ENCODE peak calls at places on chromosomes 11 and 22, in four cellular contexts. One of them, this sample, is unnamed.

GRCh38 chr22:35661377-35661937 is 13.2 kb downstream of the APOL6 start:
- DNase-seq in A549: no peak
- DNase-seq in GM12878: no peak
- DNase-seq in HepG2: no peak
- DNase-seq in this sample: no peak

GRCh38 chr11:12429155-12429554 is 51.8 kb downstream of the PARVA start:
- DNase-seq in A549: no peak
- DNase-seq in GM12878: no peak
- DNase-seq in HepG2: no peak
- DNase-seq in this sample: no peak

GRCh38 chr11:65434057-65434666 is 11.6 kb downstream of the NEAT1 start:
- DNase-seq in A549: peak
- DNase-seq in GM12878: no peak
- DNase-seq in HepG2: no peak
- DNase-seq in this sample: no peak

GRCh38 chr22:28172948-28173360 is 253.9 kb upstream of the PITPNB start:
- DNase-seq in A549: no peak
- DNase-seq in GM12878: no peak
- DNase-seq in HepG2: no peak
- DNase-seq in this sample: no peak

GRCh38 chr11:62398011-62398994 is 20.5 kb upstream of the SCGB1A1 start:
- DNase-seq in A549: peak
- DNase-seq in GM12878: no peak
- DNase-seq in HepG2: peak
- DNase-seq in this sample: peak

GRCh38 chr11:78268516-78269410 is 80.0 kb downstream of the USP35 start:
- DNase-seq in A549: no peak
- DNase-seq in GM12878: no peak
- DNase-seq in HepG2: no peak
- DNase-seq in this sample: no peak

GRCh38 chr11:130775306-130776043 is 140.8 kb downstream of the SNX19 start:
- DNase-seq in A549: peak
- DNase-seq in GM12878: no peak
- DNase-seq in HepG2: no peak
- DNase-seq in this sample: no peak

GRCh38 chr11:103051986-103052385 is 40.0 kb downstream of the DCUN1D5 start:
- DNase-seq in A549: no peak
- DNase-seq in GM12878: no peak
- DNase-seq in HepG2: no peak
- DNase-seq in this sample: no peak

GRCh38 chr22:26643368-26644100 is 13.9 kb upstream of the MIAT start:
- DNase-seq in A549: no peak
- DNase-seq in GM12878: no peak
- DNase-seq in HepG2: no peak
- DNase-seq in this sample: no peak

GRCh38 chr11:62752994-62753735 is 795 bp downstream of the ZBTB3 start:
- DNase-seq in A549: no peak
- DNase-seq in GM12878: no peak
- DNase-seq in HepG2: no peak
- DNase-seq in this sample: no peak

GRCh38 chr11:13939952-13940610 is 22.4 kb upstream of the SPON1 start:
- DNase-seq in A549: peak
- DNase-seq in GM12878: no peak
- DNase-seq in HepG2: no peak
- DNase-seq in this sample: no peak

GRCh38 chr22:23812378-23812777 is 25.6 kb downstream of the SMARCB1 start:
- DNase-seq in A549: no peak
- DNase-seq in GM12878: no peak
- DNase-seq in HepG2: no peak
- DNase-seq in this sample: no peak

GRCh38 chr22:21043856-21044535 is 1.8 kb upstream of the LRRC74B start:
- DNase-seq in A549: no peak
- DNase-seq in GM12878: no peak
- DNase-seq in HepG2: no peak
- DNase-seq in this sample: no peak

GRCh38 chr11:33531743-33532181 is 168.9 kb downstream of the C11orf91 start:
- DNase-seq in A549: no peak
- DNase-seq in GM12878: no peak
- DNase-seq in HepG2: no peak
- DNase-seq in this sample: no peak

GRCh38 chr11:34344410-34345011 is 13.3 kb downstream of the ABTB2 start:
- DNase-seq in A549: no peak
- DNase-seq in GM12878: no peak
- DNase-seq in HepG2: no peak
- DNase-seq in this sample: no peak

GRCh38 chr22:39558254-39558727 is 12.3 kb upstream of the CACNA1I start:
- DNase-seq in A549: no peak
- DNase-seq in GM12878: no peak
- DNase-seq in HepG2: no peak
- DNase-seq in this sample: no peak

GRCh38 chr11:45246241-45246640 is 39.9 kb downstream of the SYT13 start:
- DNase-seq in A549: no peak
- DNase-seq in GM12878: no peak
- DNase-seq in HepG2: no peak
- DNase-seq in this sample: no peak

GRCh38 chr11:91261513-91261912 is 963.1 kb upstream of the FAT3 start:
- DNase-seq in A549: no peak
- DNase-seq in GM12878: no peak
- DNase-seq in HepG2: no peak
- DNase-seq in this sample: no peak

GRCh38 chr11:117913736-117914397 is 15.3 kb downstream of the TMPRSS13 start:
- DNase-seq in A549: no peak
- DNase-seq in GM12878: no peak
- DNase-seq in HepG2: no peak
- DNase-seq in this sample: no peak

GRCh38 chr11:102940714-102941588 is 14.6 kb downstream of the MMP13 start:
- DNase-seq in A549: peak
- DNase-seq in GM12878: peak
- DNase-seq in HepG2: peak
- DNase-seq in this sample: peak

GRCh38 chr11:131683666-131684065 is 313.3 kb downstream of the NTM start:
- DNase-seq in A549: no peak
- DNase-seq in GM12878: no peak
- DNase-seq in HepG2: no peak
- DNase-seq in this sample: no peak

GRCh38 chr11:82906236-82906635 is 4.7 kb downstream of the DDIAS start:
- DNase-seq in A549: peak
- DNase-seq in GM12878: no peak
- DNase-seq in HepG2: peak
- DNase-seq in this sample: peak

GRCh38 chr22:44351037-44351436 is 38.3 kb upstream of the SHISAL1 start:
- DNase-seq in A549: no peak
- DNase-seq in GM12878: no peak
- DNase-seq in HepG2: no peak
- DNase-seq in this sample: no peak

GRCh38 chr22:44351685-44352377 is 39.1 kb upstream of the SHISAL1 start:
- DNase-seq in A549: peak
- DNase-seq in GM12878: no peak
- DNase-seq in HepG2: no peak
- DNase-seq in this sample: no peak

GRCh38 chr22:44347098-44347497 is 34.3 kb upstream of the SHISAL1 start:
- DNase-seq in A549: no peak
- DNase-seq in GM12878: no peak
- DNase-seq in HepG2: no peak
- DNase-seq in this sample: no peak

GRCh38 chr22:44347549-44347948 is 34.8 kb upstream of the SHISAL1 start:
- DNase-seq in A549: no peak
- DNase-seq in GM12878: no peak
- DNase-seq in HepG2: no peak
- DNase-seq in this sample: no peak

DNA sequence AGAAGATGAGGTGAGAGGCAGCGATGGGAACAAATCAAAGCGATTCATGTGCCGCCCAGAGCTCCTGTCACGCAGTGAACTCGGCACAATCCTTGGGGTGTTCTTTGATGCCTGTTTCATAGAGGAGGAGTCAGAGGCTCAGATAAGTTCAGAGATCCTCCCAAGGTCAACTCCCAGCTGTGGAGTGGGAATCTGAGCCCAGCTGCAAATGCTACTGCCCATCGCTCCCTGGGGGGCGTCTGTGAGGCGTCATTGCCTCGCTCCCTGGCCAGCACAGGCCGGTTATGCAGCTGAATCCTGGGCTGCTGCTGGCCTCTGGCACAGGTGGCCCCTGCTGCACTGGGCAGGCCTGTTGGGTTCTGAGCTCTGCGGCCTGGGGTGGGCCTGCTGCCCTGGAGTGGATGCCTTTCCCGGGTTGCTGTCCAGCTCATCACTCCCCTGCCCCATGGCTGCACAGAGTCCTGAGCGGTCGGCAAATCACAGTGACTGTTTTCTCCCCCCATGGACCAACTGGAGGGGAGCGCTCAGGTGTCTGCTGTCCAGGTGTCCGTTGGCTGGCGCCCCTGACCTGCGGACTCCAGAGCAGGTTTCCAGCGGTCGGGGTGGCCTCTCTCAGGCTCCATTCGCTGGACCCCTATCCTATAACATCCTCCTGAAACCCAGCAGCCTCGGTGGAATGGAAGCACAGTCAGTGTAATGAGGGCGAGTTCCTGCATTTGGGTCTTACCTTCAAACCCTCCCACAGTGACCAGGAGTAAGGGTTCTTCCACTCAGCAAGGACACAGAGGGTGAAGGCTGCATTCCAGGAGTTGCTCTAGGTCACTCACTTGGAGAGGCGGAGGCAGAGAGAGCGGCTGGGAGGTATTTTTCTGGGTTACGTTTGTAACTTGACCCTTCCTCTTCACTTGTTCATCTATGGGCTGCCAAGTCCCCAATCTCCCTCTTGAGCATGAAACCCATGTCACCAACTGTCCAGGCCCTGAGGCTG is 36.5 kb upstream of the SHISAL1 start:
- DNase-seq in A549: no peak
- DNase-seq in GM12878: no peak
- DNase-seq in HepG2: no peak
- DNase-seq in this sample: no peak
- TF ChIP-seq REST in A549: no peak
- TF ChIP-seq REST in GM12878: no peak
- TF ChIP-seq REST in HepG2: no peak
- TF ChIP-seq REST in this sample: no peak

GRCh38 chr11:11312738-11313137 is 40.3 kb downstream of the CSNK2A3 start:
- DNase-seq in A549: no peak
- DNase-seq in GM12878: no peak
- DNase-seq in HepG2: no peak
- DNase-seq in this sample: no peak

GRCh38 chr11:11308249-11308648 is 44.8 kb downstream of the CSNK2A3 start:
- DNase-seq in A549: no peak
- DNase-seq in GM12878: no peak
- DNase-seq in HepG2: no peak
- DNase-seq in this sample: no peak

GRCh38 chr11:11309906-11310305 is 43.1 kb downstream of the CSNK2A3 start:
- DNase-seq in A549: no peak
- DNase-seq in GM12878: no peak
- DNase-seq in HepG2: no peak
- DNase-seq in this sample: no peak

GRCh38 chr11:11313426-11313825 is 39.6 kb downstream of the CSNK2A3 start:
- DNase-seq in A549: peak
- DNase-seq in GM12878: no peak
- DNase-seq in HepG2: peak
- DNase-seq in this sample: peak

GRCh38 chr11:11311169-11311568 is 41.9 kb downstream of the CSNK2A3 start:
- DNase-seq in A549: no peak
- DNase-seq in GM12878: peak
- DNase-seq in HepG2: no peak
- DNase-seq in this sample: no peak
- TF ChIP-seq BHLHE40 in A549: no peak
- TF ChIP-seq BHLHE40 in GM12878: no peak
- TF ChIP-seq BHLHE40 in HepG2: no peak
- TF ChIP-seq BHLHE40 in this sample: no peak

GRCh38 chr11:96278039-96278897 is 64.7 kb downstream of the MAML2 start:
- DNase-seq in A549: no peak
- DNase-seq in GM12878: no peak
- DNase-seq in HepG2: no peak
- DNase-seq in this sample: no peak

GRCh38 chr11:96280444-96280843 is 62.6 kb downstream of the MAML2 start:
- DNase-seq in A549: no peak
- DNase-seq in GM12878: no peak
- DNase-seq in HepG2: no peak
- DNase-seq in this sample: no peak

GRCh38 chr11:96277696-96278038 is 65.3 kb downstream of the MAML2 start:
- DNase-seq in A549: no peak
- DNase-seq in GM12878: no peak
- DNase-seq in HepG2: no peak
- DNase-seq in this sample: no peak

GRCh38 chr11:96279018-96279417 is 64.0 kb downstream of the MAML2 start:
- DNase-seq in A549: no peak
- DNase-seq in GM12878: no peak
- DNase-seq in HepG2: no peak
- DNase-seq in this sample: no peak

DNA sequence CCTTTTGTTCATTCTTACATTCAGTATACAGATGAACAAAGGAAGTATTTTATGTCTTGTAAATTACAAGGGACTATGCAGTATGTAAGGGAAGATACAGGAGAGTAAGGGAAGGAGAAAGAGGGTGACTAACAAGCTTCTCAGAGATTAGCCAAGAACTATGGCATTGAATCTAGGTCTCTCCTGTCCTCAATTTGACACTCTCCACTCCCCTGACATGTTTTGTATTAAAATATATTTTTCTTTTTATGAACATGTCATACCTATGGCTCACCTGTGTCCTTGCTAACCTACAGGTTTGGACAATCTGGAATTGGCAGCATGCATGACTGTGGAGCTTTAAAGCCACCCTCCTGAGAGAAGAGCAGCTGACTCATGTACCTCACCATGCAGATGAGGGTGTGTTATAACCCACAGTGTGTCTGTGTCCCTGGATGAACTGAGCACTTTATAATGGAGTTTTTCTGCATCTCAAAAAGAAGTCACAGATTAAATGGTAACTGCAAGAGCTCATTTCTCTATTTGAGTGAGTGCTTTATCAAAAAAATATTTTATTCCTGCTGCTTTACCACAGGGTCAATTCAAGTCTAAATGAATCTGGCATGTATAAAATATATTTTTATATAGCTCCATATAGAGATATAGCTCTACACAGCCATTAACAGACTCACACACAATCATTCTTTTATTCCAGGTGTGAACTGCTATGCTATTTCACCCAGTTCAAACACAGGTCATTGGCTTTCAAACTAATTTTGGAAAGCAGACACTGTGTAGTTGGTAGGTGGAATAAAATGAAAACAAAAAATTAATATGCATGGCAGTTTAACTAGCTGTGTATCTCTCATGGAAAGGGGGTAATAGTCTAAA is 63.3 kb downstream of the MAML2 start:
- DNase-seq in A549: no peak
- DNase-seq in GM12878: no peak
- DNase-seq in HepG2: no peak
- DNase-seq in this sample: no peak
- TF ChIP-seq JUNB in A549: no peak
- TF ChIP-seq JUNB in GM12878: no peak
- TF ChIP-seq JUNB in HepG2: no peak
- TF ChIP-seq JUNB in this sample: no peak

DNA sequence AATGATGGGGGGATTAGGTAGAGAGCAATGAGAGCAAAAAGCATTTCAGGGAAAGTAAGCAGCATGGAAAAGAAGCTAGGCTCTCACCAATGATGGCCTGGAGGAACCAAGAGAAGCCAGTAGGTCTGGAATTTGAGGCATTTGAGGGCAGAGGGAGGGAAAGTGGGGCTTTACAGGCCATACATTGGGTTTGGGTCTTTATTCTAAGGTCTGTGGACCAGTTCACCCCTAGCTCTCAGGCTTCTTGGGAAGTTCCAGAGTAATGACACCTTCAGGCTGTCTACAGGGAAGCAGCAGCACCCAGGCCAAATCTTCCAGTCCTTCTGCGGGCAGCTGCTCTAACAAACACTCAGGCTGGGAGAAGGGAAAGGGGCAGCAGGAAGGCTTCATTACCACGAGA is 29.4 kb downstream of the ARFGAP2 start:
- DNase-seq in A549: no peak
- DNase-seq in GM12878: no peak
- DNase-seq in HepG2: no peak
- DNase-seq in this sample: no peak
- TF ChIP-seq REST in A549: no peak
- TF ChIP-seq REST in GM12878: no peak
- TF ChIP-seq REST in HepG2: no peak
- TF ChIP-seq REST in this sample: no peak

This sample was measured in K562.